ENCODE peak calls at places on chromosome 11, in six cellular contexts. Y, A, D, M, S and Q are unnamed samples.

GRCh38 chr11:112118176-112118575 is 31.5 kb downstream of the SDHD start:
- DNase-seq in M (no peak), D (no peak), A (no peak), S (no peak), Y (no peak), Q (no peak)

GRCh38 chr11:118913411-118914125 is 12.2 kb downstream of the BCL9L start:
- DNase-seq in D (peak), A (no peak), S (no peak), Y (no peak), M (no peak), Q (no peak)

GRCh38 chr11:111770581-111771134 is 4.5 kb upstream of the PPP2R1B start:
- DNase-seq in D (no peak), Y (no peak), M (no peak), S (no peak), A (no peak), Q (no peak)

GRCh38 chr11:126061707-126062678 is 673 bp downstream of the CDON start:
- DNase-seq in Y (peak), A (no peak), S (no peak), M (no peak), D (peak), Q (peak)

GRCh38 chr11:120797133-120797532 is 226.8 kb upstream of the TBCEL start:
- DNase-seq in S (no peak), A (no peak), Y (no peak), M (no peak), D (no peak), Q (no peak)

GRCh38 chr11:2098691-2099522 is 40.3 kb downstream of the IGF2 start:
- DNase-seq in Y (no peak), A (peak), S (no peak), D (no peak), M (no peak), Q (no peak)

GRCh38 chr11:49316180-49316579 is 107.8 kb upstream of the FOLH1 start:
- DNase-seq in S (no peak), D (no peak), A (no peak), Y (no peak), M (no peak), Q (no peak)

GRCh38 chr11:1389932-1390587 is at the start of gene BRSK2:
- DNase-seq in S (no peak), D (no peak), Y (no peak), M (no peak), A (no peak), Q (no peak)

GRCh38 chr11:125418396-125418795 is 77.7 kb downstream of the FEZ1 start:
- DNase-seq in D (no peak), S (no peak), Y (no peak), M (no peak), A (no peak), Q (no peak)

GRCh38 chr11:121367434-121367833 is 74.9 kb downstream of the SC5D start:
- DNase-seq in M (no peak), A (no peak), S (no peak), D (peak), Y (peak), Q (no peak)

GRCh38 chr11:72278911-72279310 is 34.9 kb upstream of the PHOX2A start:
- DNase-seq in D (no peak), S (no peak), Y (peak), M (no peak), A (no peak), Q (no peak)

GRCh38 chr11:67416416-67417335 is 1.2 kb downstream of the CARNS1 start:
- DNase-seq in D (peak), S (peak), Y (peak), A (peak), M (peak), Q (no peak)

GRCh38 chr11:120337896-120338840 is 2.0 kb downstream of the ARHGEF12 start:
- DNase-seq in A (no peak), M (no peak), Y (peak), D (peak), S (no peak), Q (no peak)

GRCh38 chr11:11149671-11150459 is 203.2 kb downstream of the CSNK2A3 start:
- DNase-seq in M (no peak), S (no peak), A (no peak), Y (no peak), D (no peak), Q (no peak)

GRCh38 chr11:28524098-28524497 is 415.9 kb downstream of the METTL15 start:
- DNase-seq in Y (no peak), S (no peak), M (no peak), A (no peak), D (no peak), Q (no peak)

GRCh38 chr11:77101043-77101537 is 1.6 kb upstream of the OMP start:
- DNase-seq in A (peak), M (no peak), D (peak), Y (peak), S (no peak), Q (no peak)

GRCh38 chr11:65576867-65577755 is 1.3 kb downstream of the EHBP1L1 start:
- DNase-seq in Y (peak), M (peak), D (peak), S (peak), A (peak), Q (no peak)

GRCh38 chr11:106137061-106137460 is 59.6 kb downstream of the AASDHPPT start:
- DNase-seq in D (peak), Y (peak), A (no peak), M (no peak), S (no peak), Q (no peak)

GRCh38 chr11:71548716-71549151 is 514 bp downstream of the KRTAP5-9 start:
- DNase-seq in Y (no peak), D (no peak), S (no peak), A (no peak), M (no peak), Q (no peak)

GRCh38 chr11:130390071-130390758 is 38.2 kb downstream of the ADAMTS8 start:
- DNase-seq in Y (peak), S (no peak), A (no peak), D (peak), M (no peak), Q (no peak)

GRCh38 chr11:7643323-7643722 is 30.0 kb downstream of the CYB5R2 start:
- DNase-seq in A (no peak), D (no peak), M (no peak), S (no peak), Y (no peak), Q (no peak)

GRCh38 chr11:110564676-110565343 is 135.1 kb downstream of the FDX1 start:
- DNase-seq in M (no peak), A (no peak), Y (no peak), S (no peak), D (no peak), Q (no peak)

GRCh38 chr11:19931141-19931767 is 218.6 kb downstream of the NAV2 start:
- DNase-seq in S (no peak), A (no peak), M (no peak), D (no peak), Y (peak), Q (no peak)

GRCh38 chr11:122984186-122985011 is 2.8 kb upstream of the BSX start:
- DNase-seq in S (no peak), M (no peak), D (no peak), A (no peak), Y (peak), Q (no peak)

GRCh38 chr11:25587496-25587895 is 744.4 kb upstream of the ANO3 start:
- DNase-seq in A (no peak), Y (peak), D (peak), S (no peak), M (no peak), Q (no peak)

GRCh38 chr11:45560935-45561330 is 104.5 kb downstream of the CHST1 start:
- DNase-seq in D (no peak), A (no peak), M (no peak), S (no peak), Y (no peak), Q (no peak)

GRCh38 chr11:64388911-64389310 is 29.9 kb downstream of the RPS6KA4 start:
- DNase-seq in M (no peak), D (no peak), S (no peak), Y (no peak), A (no peak), Q (no peak)

GRCh38 chr11:79062814-79063762 is 377.7 kb downstream of the TENM4 start:
- DNase-seq in D (peak), Y (peak), M (no peak), A (no peak), S (no peak), Q (no peak)
- TF ChIP-seq CTCF in D (peak), Y (peak), M (peak), A (peak), S (peak), Q (peak)

GRCh38 chr11:84780689-84781293 is 846.4 kb downstream of the DLG2 start:
- DNase-seq in A (no peak), D (peak), S (no peak), M (no peak), Y (peak), Q (no peak)
- TF ChIP-seq CTCF in A (peak), D (peak), S (peak), M (no peak), Y (peak), Q (peak)

GRCh38 chr11:35799655-35800054 is 137.1 kb downstream of the TRIM44 start:
- DNase-seq in A (no peak), S (no peak), Y (no peak), D (no peak), M (no peak), Q (no peak)
- TF ChIP-seq CTCF in A (peak), S (no peak), Y (peak), D (no peak), M (no peak), Q (peak)

GRCh38 chr11:62280452-62280851 is 10.5 kb downstream of the SCGB2A2 start:
- DNase-seq in Y (no peak), D (no peak), A (no peak), M (no peak), S (no peak), Q (no peak)
- TF ChIP-seq CTCF in Y (no peak), D (no peak), A (no peak), M (no peak), S (no peak), Q (no peak)